ENCODE peak calls at places on chromosomes 13 and 19, in five cellular contexts. M is naive thymus-derived CD4-positive, alpha-beta T cell; R is trophoblast cell; E is tibial nerve; J is GM23338. C is an unnamed sample. For H3K36me3, the result is how much of the 10 kb centered on the place peaks cover.

GRCh38 chr13:73133536-73133935 is 74.7 kb downstream of the KLF5 start:
- DNase-seq in R (peak), M (no peak), E (no peak), J (no peak), C (no peak)

GRCh38 chr13:49304763-49305695 is 57.3 kb downstream of the CDADC1 start:
- DNase-seq in E (no peak), R (no peak), J (no peak), M (no peak), C (no peak)

GRCh38 chr13:45674908-45675307 is 27.2 kb upstream of the CBY2 start:
- DNase-seq in M (no peak), J (peak), E (no peak), R (no peak), C (peak)

GRCh38 chr13:99064624-99065249 is 86.9 kb upstream of the DOCK9 start:
- DNase-seq in J (no peak), M (no peak), E (no peak), R (no peak), C (no peak)

GRCh38 chr13:97278395-97279078 is 56.4 kb downstream of the MBNL2 start:
- DNase-seq in R (peak), J (no peak), E (no peak), M (no peak), C (no peak)

GRCh38 chr13:86269511-86269910 is 470.3 kb upstream of the SLITRK6 start:
- DNase-seq in J (no peak), E (no peak), M (no peak), R (no peak), C (no peak)

GRCh38 chr13:80877209-80877943 is 536.5 kb upstream of the SPRY2 start:
- DNase-seq in E (no peak), J (no peak), M (no peak), R (no peak), C (no peak)

GRCh38 chr13:66405908-66406802 is 824.0 kb downstream of the PCDH9 start:
- DNase-seq in J (no peak), M (no peak), E (no peak), R (peak), C (peak)

GRCh38 chr13:42964681-42965305 is 27.2 kb downstream of the EPSTI1 start:
- DNase-seq in J (no peak), M (no peak), R (peak), E (no peak), C (no peak)

GRCh38 chr13:107205318-107206112 is 637.6 kb upstream of the ARGLU1 start:
- DNase-seq in M (peak), E (peak), J (peak), R (peak), C (peak)

GRCh38 chr13:84315527-84315926 is 433.3 kb upstream of the SLITRK1 start:
- DNase-seq in R (no peak), M (no peak), E (no peak), J (no peak), C (peak)

GRCh38 chr13:85347251-85347650 is 452.0 kb downstream of the SLITRK6 start:
- DNase-seq in J (no peak), M (no peak), R (no peak), E (no peak), C (no peak)

GRCh38 chr19:49533551-49534488 is 6.0 kb downstream of the RCN3 start:
- DNase-seq in E (peak), R (peak), J (peak), M (peak), C (peak)

GRCh38 chr13:37448072-37448471 is 150.5 kb downstream of the POSTN start:
- DNase-seq in J (no peak), R (no peak), M (no peak), E (no peak), C (no peak)

GRCh38 chr13:99842379-99842778 is 129.2 kb downstream of the ZIC5 start:
- DNase-seq in J (no peak), E (no peak), M (no peak), R (no peak), C (no peak)

GRCh38 chr19:49869484-49870308 is 2.3 kb upstream of the PNKP start:
- DNase-seq in R (peak), M (peak), J (peak), E (peak), C (peak)

GRCh38 chr19:21202865-21203494 is 61.1 kb downstream of the ZNF431 start:
- DNase-seq in J (peak), E (no peak), M (no peak), R (peak), C (peak)

GRCh38 chr19:20558011-20558410 is 7.6 kb downstream of the ZNF737 start:
- DNase-seq in R (peak), J (peak), M (no peak), E (no peak), C (peak)

GRCh38 chr19:16405797-16406196 is 66.0 kb downstream of the EPS15L1 start:
- DNase-seq in E (no peak), M (no peak), R (no peak), J (no peak), C (no peak)

GRCh38 chr19:16403151-16403977 is 68.4 kb downstream of the EPS15L1 start:
- DNase-seq in J (no peak), M (no peak), E (peak), R (no peak), C (no peak)

GRCh38 chr19:16405091-16405490 is 66.7 kb downstream of the EPS15L1 start:
- DNase-seq in R (no peak), E (no peak), M (no peak), J (no peak), C (no peak)

GRCh38 chr19:16404396-16404795 is 67.4 kb downstream of the EPS15L1 start:
- DNase-seq in J (no peak), R (no peak), E (no peak), M (no peak), C (no peak)

GRCh38 chr19:16406356-16406755 is 65.4 kb downstream of the EPS15L1 start:
- DNase-seq in J (no peak), M (no peak), E (no peak), R (no peak), C (no peak)
- H3K36me3 ChIP-seq in J (under half), M (under half), E (half or more), R (half or more), C (half or more)

GRCh38 chr19:35144600-35145436 is 1.8 kb downstream of the FXYD7 start:
- DNase-seq in J (peak), R (peak), E (no peak), M (no peak), C (peak)
- H3K4me3 ChIP-seq in J (peak), R (no peak), E (no peak), M (no peak), C (no peak)

GRCh38 chr19:45825263-45825605 is 10.1 kb upstream of the RSPH6A start:
- DNase-seq in M (no peak), R (no peak), J (no peak), E (no peak), C (no peak)

GRCh38 chr19:45824041-45824471 is 8.9 kb upstream of the RSPH6A start:
- DNase-seq in R (no peak), M (no peak), E (no peak), J (no peak), C (no peak)

GRCh38 chr19:45825917-45826893 is 11.1 kb upstream of the RSPH6A start:
- DNase-seq in E (no peak), R (no peak), M (no peak), J (no peak), C (no peak)

GRCh38 chr19:45823182-45823581 is 8.1 kb upstream of the RSPH6A start:
- DNase-seq in M (no peak), R (no peak), E (no peak), J (no peak), C (no peak)

GRCh38 chr19:45824531-45825262 is 9.6 kb upstream of the RSPH6A start:
- DNase-seq in E (no peak), M (no peak), J (no peak), R (no peak), C (no peak)
- H3K36me3 ChIP-seq in E (half or more), M (under half), J (under half), R (half or more), C (half or more)

GRCh38 chr19:51702103-51702753 is 9.1 kb downstream of the SPACA6 start:
- DNase-seq in R (peak), J (peak), E (peak), M (no peak), C (peak)
- H3K4me3 ChIP-seq in R (no peak), J (peak), E (no peak), M (no peak), C (no peak)

GRCh38 chr13:110637747-110638146 is 22.4 kb downstream of the NAXD start:
- DNase-seq in M (no peak), R (no peak), E (no peak), J (no peak), C (no peak)
- H3K36me3 ChIP-seq in M (under half), R (half or more), E (half or more), J (under half), C (half or more)

DNA sequence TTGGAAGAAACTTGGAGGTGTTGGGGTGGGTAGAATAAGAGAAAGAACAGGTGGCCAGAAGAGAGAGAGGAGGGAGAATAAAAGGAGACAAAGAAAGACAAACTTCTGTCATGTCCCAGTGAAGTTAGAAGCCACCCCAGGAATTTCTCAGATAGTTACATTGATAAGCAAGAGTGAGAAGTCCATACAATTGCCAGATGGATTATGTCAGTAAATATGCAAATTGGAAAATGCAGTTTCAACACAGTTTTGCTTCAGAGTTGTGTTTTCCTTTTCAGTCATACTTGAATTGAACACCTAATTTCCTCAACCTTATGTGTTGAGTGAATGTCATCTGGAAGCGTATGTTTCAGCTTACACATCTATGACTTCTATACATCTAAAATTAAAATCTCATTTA is 139.2 kb downstream of the RXFP2 start:
- DNase-seq in R (no peak), M (no peak), E (no peak), J (no peak), C (no peak)
- H3K4me3 ChIP-seq in R (no peak), M (no peak), E (no peak), J (no peak), C (no peak)

GRCh38 chr19:35167251-35168119 is 12.9 kb downstream of the FXYD5 start:
- DNase-seq in J (no peak), M (no peak), E (no peak), R (no peak), C (no peak)

GRCh38 chr19:35164418-35164817 is 9.9 kb downstream of the FXYD5 start:
- DNase-seq in E (no peak), R (no peak), J (no peak), M (no peak), C (no peak)

GRCh38 chr19:35168261-35168660 is 13.7 kb downstream of the FXYD5 start:
- DNase-seq in E (no peak), M (no peak), R (peak), J (no peak), C (no peak)

GRCh38 chr19:35165200-35166058 is 10.9 kb downstream of the FXYD5 start:
- DNase-seq in R (no peak), J (no peak), E (no peak), M (no peak), C (no peak)

DNA sequence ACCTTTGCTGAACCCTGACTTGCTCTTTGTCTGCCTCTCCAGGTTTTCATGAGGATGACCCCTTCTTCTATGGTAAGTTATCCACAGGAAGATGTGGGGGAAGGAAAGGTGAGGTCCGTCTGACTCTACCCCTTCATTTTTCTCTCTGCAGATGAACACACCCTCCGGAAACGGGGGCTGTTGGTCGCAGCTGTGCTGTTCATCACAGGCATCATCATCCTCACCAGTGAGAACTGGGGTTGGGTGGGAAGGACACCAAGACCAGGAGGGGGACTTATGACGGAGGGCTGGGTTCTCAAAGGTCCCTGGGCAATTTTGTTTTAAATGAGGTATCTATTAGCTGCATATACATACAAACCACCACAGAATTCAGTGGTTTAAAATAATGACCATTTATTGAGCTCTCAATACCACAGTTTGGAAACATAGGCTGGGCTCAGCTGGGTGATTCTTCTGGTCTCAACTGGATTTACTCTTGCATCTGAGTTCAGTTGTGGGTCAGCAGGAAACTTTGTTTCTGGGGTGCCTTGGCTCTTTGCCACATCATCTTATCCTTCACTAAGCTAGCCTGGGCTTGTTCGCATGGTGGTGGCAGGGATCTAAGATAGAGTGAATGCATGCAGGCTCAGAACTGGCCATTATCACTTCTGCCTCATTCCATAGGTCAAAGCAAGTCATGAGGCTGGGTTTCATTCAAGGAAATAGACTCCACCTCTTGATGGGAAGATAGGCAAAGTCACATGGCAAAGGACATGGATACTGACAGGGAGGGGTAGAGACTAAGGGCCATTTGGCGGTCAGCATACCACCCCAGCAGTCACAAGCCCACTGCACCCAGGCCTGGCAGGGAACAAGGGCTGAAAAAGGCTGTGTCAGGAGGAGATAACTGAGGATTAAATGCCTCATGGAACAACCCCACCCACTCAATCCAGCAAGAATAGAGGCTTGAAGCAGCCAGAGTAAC is 11.8 kb downstream of the FXYD5 start:
- DNase-seq in M (no peak), E (no peak), J (no peak), R (no peak), C (no peak)
- H3K36me3 ChIP-seq in M (under half), E (half or more), J (under half), R (under half), C (half or more)

GRCh38 chr19:6020972-6021805 is 43.2 kb upstream of the RANBP3 start:
- DNase-seq in J (no peak), E (no peak), R (no peak), M (no peak), C (no peak)

GRCh38 chr19:6021878-6022569 is 44.1 kb upstream of the RANBP3 start:
- DNase-seq in E (peak), M (peak), R (peak), J (peak), C (peak)

GRCh38 chr19:6023936-6024335 is 46.0 kb upstream of the RANBP3 start:
- DNase-seq in M (no peak), E (no peak), J (no peak), R (peak), C (no peak)

GRCh38 chr19:6022570-6023049 is 44.7 kb upstream of the RANBP3 start:
- DNase-seq in J (no peak), M (no peak), R (no peak), E (no peak), C (no peak)

DNA sequence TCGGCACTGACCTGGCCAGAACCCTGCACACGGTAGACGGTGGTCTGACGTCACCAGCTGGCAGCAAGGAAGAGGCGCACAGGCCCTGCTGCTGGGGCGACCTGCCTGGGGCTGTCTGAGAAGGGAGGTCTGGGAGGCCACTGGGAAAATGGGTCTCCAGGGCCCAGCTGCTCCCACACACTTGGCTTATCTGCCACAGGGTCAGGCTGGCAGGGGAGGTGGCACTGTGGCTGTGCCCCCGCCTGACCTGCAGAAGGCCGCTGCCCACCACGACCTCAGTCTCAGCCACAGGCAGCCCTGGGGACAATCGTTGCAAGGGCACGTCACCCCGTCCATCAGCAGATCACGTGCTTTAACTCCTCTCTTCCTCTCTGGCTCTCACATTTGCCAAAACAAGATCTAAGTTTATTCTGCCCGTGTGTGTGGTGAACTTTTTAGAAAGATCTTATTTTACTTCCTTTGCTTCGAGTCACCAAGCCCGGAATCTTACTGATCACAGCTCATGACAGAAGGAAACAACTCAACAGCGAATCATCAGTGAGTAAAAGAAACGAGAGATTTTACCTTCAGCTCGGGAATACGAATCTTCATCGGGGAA is 45.2 kb upstream of the RANBP3 start:
- DNase-seq in E (no peak), R (peak), M (no peak), J (no peak), C (no peak)
- H3K4me3 ChIP-seq in E (no peak), R (no peak), M (no peak), J (no peak), C (no peak)

GRCh38 chr19:4499855-4500254 is 18.4 kb downstream of the PLIN4 start:
- DNase-seq in E (no peak), J (no peak), R (no peak), M (no peak), C (no peak)

GRCh38 chr19:4495471-4495870 is 22.8 kb downstream of the PLIN4 start:
- DNase-seq in R (peak), J (peak), E (no peak), M (no peak), C (no peak)

GRCh38 chr19:4499318-4499717 is 19.0 kb downstream of the PLIN4 start:
- DNase-seq in M (no peak), J (no peak), R (no peak), E (no peak), C (no peak)

GRCh38 chr19:4496304-4496703 is 22.0 kb downstream of the PLIN4 start:
- DNase-seq in M (no peak), E (no peak), R (no peak), J (no peak), C (no peak)

DNA sequence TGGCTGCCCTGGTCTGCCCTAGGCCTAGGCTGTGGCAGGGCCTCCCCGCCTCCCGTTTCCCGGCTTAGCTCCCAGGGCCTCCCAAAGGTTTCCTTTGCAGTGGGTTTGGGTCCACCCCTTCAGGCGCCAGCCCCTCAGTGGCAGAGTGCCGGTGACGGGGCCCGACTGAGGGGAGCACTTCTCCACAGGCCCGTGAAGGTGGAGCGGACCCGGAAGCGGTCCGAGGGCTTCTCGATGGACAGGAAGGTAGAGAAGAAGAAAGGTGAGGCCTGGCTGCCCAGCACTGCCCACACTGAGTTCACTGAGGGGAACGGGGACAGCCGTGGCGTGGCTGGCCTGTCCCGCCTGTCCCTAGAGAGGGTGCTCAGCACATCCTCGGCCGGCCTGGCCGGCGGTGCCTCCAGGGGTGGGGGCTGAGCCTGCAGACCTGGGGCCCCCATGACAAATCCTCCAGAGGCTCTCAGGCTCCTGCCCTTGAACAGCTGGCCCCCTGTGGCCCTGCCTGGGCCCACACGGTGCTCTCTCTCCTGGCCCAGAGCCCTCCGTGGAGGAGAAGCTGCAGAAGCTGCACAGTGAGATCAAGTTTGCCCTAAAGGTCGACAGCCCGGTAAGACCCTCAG is 20.4 kb downstream of the PLIN4 start:
- DNase-seq in E (no peak), M (no peak), J (no peak), R (no peak), C (no peak)
- H3K36me3 ChIP-seq in E (half or more), M (under half), J (under half), R (half or more), C (under half)

C was measured in HAP-1.